ENCODE peak calls at places on chromosomes 6 and 20, in five cellular contexts. G is AG09309, N is mucosa of descending colon, E is HTR-8/SVneo, B is RWPE1. A is an unnamed sample.

GRCh38 chr6:139308936-139309603 is 17.3 kb upstream of the TXLNB start:
- DNase-seq in G (no peak), N (no peak), E (no peak), B (no peak), A (no peak)

GRCh38 chr6:95228636-95229035 is 348.7 kb upstream of the MANEA start:
- DNase-seq in G (no peak), N (no peak), E (no peak), B (no peak), A (no peak)

GRCh38 chr20:33940701-33941100 is 53.0 kb upstream of the RALY start:
- DNase-seq in G (no peak), N (no peak), E (no peak), B (no peak), A (no peak)

GRCh38 chr6:44446626-44447297 is 59.3 kb downstream of the CDC5L start:
- DNase-seq in G (peak), N (no peak), E (no peak), B (peak), A (no peak)

GRCh38 chr6:85126448-85127178 is 323.3 kb upstream of the NT5E start:
- DNase-seq in G (peak), N (peak), E (peak), B (peak), A (no peak)

GRCh38 chr20:58045156-58045555 is 183.3 kb downstream of the ANKRD60 start:
- DNase-seq in G (no peak), N (no peak), E (no peak), B (no peak), A (no peak)

GRCh38 chr20:4170621-4171537 is 155.5 kb upstream of the RNF24 start:
- DNase-seq in G (no peak), N (no peak), E (no peak), B (no peak), A (no peak)

GRCh38 chr20:23658989-23659609 is 21.3 kb upstream of the CST3 start:
- DNase-seq in G (no peak), N (no peak), E (no peak), B (no peak), A (no peak)

GRCh38 chr20:37697314-37697713 is 3.5 kb downstream of the CTNNBL1 start:
- DNase-seq in G (no peak), N (no peak), E (no peak), B (no peak), A (no peak)

GRCh38 chr6:109204511-109204910 is 109.2 kb downstream of the CEP57L1 start:
- DNase-seq in G (no peak), N (no peak), E (no peak), B (no peak), A (no peak)

GRCh38 chr20:51426879-51427624 is 115.5 kb downstream of the NFATC2 start:
- DNase-seq in G (no peak), N (no peak), E (no peak), B (no peak), A (no peak)

GRCh38 chr20:44769481-44769863 is 23.8 kb downstream of the KCNK15 start:
- DNase-seq in G (no peak), N (no peak), E (no peak), B (no peak), A (no peak)

GRCh38 chr6:169825558-169826225 is 74.3 kb downstream of the ERMARD start:
- DNase-seq in G (no peak), N (no peak), E (no peak), B (no peak), A (no peak)

GRCh38 chr6:142844065-142844755 is 100.8 kb downstream of the HIVEP2 start:
- DNase-seq in G (peak), N (no peak), E (no peak), B (no peak), A (no peak)

GRCh38 chr6:30818426-30818841 is 65.9 kb upstream of the DDR1 start:
- DNase-seq in G (peak), N (no peak), E (peak), B (peak), A (no peak)

GRCh38 chr6:12136905-12137304 is 124.8 kb downstream of the HIVEP1 start:
- DNase-seq in G (no peak), N (no peak), E (no peak), B (no peak), A (no peak)

GRCh38 chr6:10521104-10521808 is at the start of gene GCNT2:
- DNase-seq in G (no peak), N (no peak), E (peak), B (peak), A (no peak)

GRCh38 chr6:31952140-31952805 is 6.4 kb downstream of the CFB start:
- DNase-seq in G (no peak), N (peak), E (peak), B (peak), A (peak)

GRCh38 chr20:61345656-61346055 is 93.6 kb downstream of the CDH4 start:
- DNase-seq in G (no peak), N (no peak), E (no peak), B (no peak), A (no peak)